ENCODE peak calls at places on chromosomes 11 and 22, in nine cellular contexts. S is esophagus squamous epithelium, W is A673, N is hepatocyte, C is heart left ventricle, G is body of pancreas, M is ovary, K is upper lobe of right lung, L is HCT116. O is an unnamed sample.

GRCh38 chr11:65207918-65208784 is 26.4 kb downstream of the CAPN1 start:
- DNase-seq in S (no peak), W (no peak), N (no peak), C (no peak), G (no peak), M (no peak), K (no peak), L (no peak), O (no peak)

GRCh38 chr11:70265341-70265740 is 5.1 kb upstream of the PPFIA1 start:
- DNase-seq in S (no peak), W (peak), N (no peak), C (no peak), G (no peak), M (no peak), K (no peak), L (no peak), O (no peak)

GRCh38 chr11:126113012-126113411 is 50.3 kb upstream of the CDON start:
- DNase-seq in S (no peak), W (no peak), N (no peak), C (no peak), G (no peak), M (no peak), K (no peak), L (no peak), O (no peak)

GRCh38 chr11:115539844-115540243 is 35.6 kb upstream of the CADM1 start:
- DNase-seq in S (no peak), W (no peak), N (no peak), C (no peak), G (no peak), M (no peak), K (no peak), L (no peak), O (no peak)

GRCh38 chr11:107562647-107563208 is 2.8 kb downstream of the ALKBH8 start:
- DNase-seq in S (no peak), W (peak), N (no peak), C (no peak), G (no peak), M (no peak), K (no peak), L (peak), O (peak)

GRCh38 chr22:50112151-50113118 is 22.6 kb downstream of the MOV10L1 start:
- DNase-seq in S (no peak), W (no peak), N (peak), C (peak), G (no peak), M (no peak), K (no peak), L (no peak), O (peak)

GRCh38 chr22:18983120-18983651 is 47.1 kb upstream of the PRODH start:
- DNase-seq in S (no peak), W (no peak), N (no peak), C (no peak), G (peak), M (no peak), K (peak), L (no peak), O (no peak)

GRCh38 chr11:1368966-1369365 is 20.8 kb upstream of the BRSK2 start:
- DNase-seq in S (no peak), W (no peak), N (no peak), C (no peak), G (no peak), M (no peak), K (no peak), L (no peak), O (no peak)

GRCh38 chr22:25232301-25232700 is 12.9 kb downstream of the CRYBB2 start:
- DNase-seq in S (no peak), W (no peak), N (no peak), C (no peak), G (no peak), M (no peak), K (no peak), L (no peak), O (peak)

GRCh38 chr22:42389137-42389536 is 43.1 kb downstream of the NFAM1 start:
- DNase-seq in S (no peak), W (no peak), N (no peak), C (no peak), G (no peak), M (no peak), K (no peak), L (no peak), O (peak)

GRCh38 chr11:57567512-57568329 is at the start of gene UBE2L6:
- DNase-seq in S (peak), W (peak), N (peak), C (peak), G (peak), M (peak), K (peak), L (no peak), O (no peak)

GRCh38 chr11:78646564-78647185 is 72.0 kb upstream of the NARS2 start:
- DNase-seq in S (no peak), W (peak), N (peak), C (no peak), G (peak), M (peak), K (no peak), L (peak), O (peak)

GRCh38 chr11:64742087-64742939 is 1.6 kb downstream of the RASGRP2 start:
- DNase-seq in S (no peak), W (no peak), N (peak), C (no peak), G (no peak), M (no peak), K (no peak), L (no peak), O (no peak)

GRCh38 chr11:9604134-9604533 is 30.7 kb downstream of the WEE1 start:
- DNase-seq in S (no peak), W (no peak), N (no peak), C (no peak), G (no peak), M (no peak), K (no peak), L (no peak), O (no peak)

GRCh38 chr11:101516546-101516945 is 67.3 kb downstream of the TRPC6 start:
- DNase-seq in S (no peak), W (no peak), N (no peak), C (no peak), G (no peak), M (no peak), K (no peak), L (no peak), O (no peak)

GRCh38 chr11:72138821-72139390 is 3.4 kb downstream of the FOLR3 start:
- DNase-seq in S (no peak), W (no peak), N (no peak), C (no peak), G (no peak), M (no peak), K (no peak), L (no peak), O (no peak)

GRCh38 chr22:17764036-17764435 is 10.2 kb downstream of the BID start:
- DNase-seq in S (no peak), W (no peak), N (no peak), C (no peak), G (no peak), M (no peak), K (no peak), L (no peak), O (no peak)

GRCh38 chr11:123601136-123601535 is 53.3 kb downstream of the SCN3B start:
- DNase-seq in S (no peak), W (peak), N (no peak), C (no peak), G (no peak), M (no peak), K (no peak), L (no peak), O (no peak)

GRCh38 chr11:60912223-60912850 is 1.6 kb upstream of the TMEM109 start:
- DNase-seq in S (no peak), W (no peak), N (no peak), C (no peak), G (no peak), M (no peak), K (no peak), L (no peak), O (no peak)

GRCh38 chr22:38845368-38845740 is 1.5 kb upstream of the NPTXR start:
- DNase-seq in S (no peak), W (no peak), N (no peak), C (no peak), G (no peak), M (no peak), K (no peak), L (no peak), O (no peak)
- H3K27ac ChIP-seq in S (no peak), W (no peak), N (no peak), C (no peak), G (no peak), M (no peak), K (no peak), L (no peak), O (no peak)

DNA sequence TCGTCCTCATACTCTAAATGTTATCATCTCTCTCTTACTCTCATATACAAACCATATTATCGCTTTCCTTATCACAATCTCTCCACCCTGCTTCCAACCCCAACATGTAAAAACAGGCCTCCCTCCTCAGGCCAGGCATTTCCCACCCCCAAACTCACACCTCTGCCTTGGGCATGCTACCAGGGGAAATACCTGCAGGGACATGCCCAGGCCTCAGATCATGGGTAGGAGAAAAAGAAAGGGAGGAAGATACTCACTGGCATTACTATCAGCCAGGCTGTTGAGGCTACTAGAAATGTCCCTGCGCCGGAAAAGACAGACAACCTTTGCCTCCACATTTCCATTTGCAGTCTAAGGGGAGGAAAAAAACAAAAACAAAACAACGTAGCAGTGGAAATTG is 1.8 kb downstream of the MTA2 start:
- DNase-seq in S (no peak), W (no peak), N (no peak), C (no peak), G (no peak), M (no peak), K (no peak), L (no peak), O (peak)
- H3K4me3 ChIP-seq in S (peak), W (peak), N (no peak), C (no peak), G (no peak), M (peak), K (peak), L (peak), O (peak)

GRCh38 chr11:110713469-110713776 is 1.2 kb upstream of the ARHGAP20 start:
- DNase-seq in S (no peak), W (no peak), N (no peak), C (no peak), G (no peak), M (no peak), K (peak), L (no peak), O (no peak)

GRCh38 chr11:110710520-110711381 is 1.5 kb downstream of the ARHGAP20 start:
- DNase-seq in S (no peak), W (peak), N (peak), C (peak), G (peak), M (peak), K (peak), L (no peak), O (no peak)

GRCh38 chr11:110711776-110712642 is at the start of gene ARHGAP20:
- DNase-seq in S (no peak), W (peak), N (peak), C (peak), G (peak), M (peak), K (peak), L (no peak), O (peak)

GRCh38 chr11:110712643-110713468 is 619 bp upstream of the ARHGAP20 start:
- DNase-seq in S (no peak), W (peak), N (peak), C (peak), G (no peak), M (no peak), K (peak), L (no peak), O (peak)

GRCh38 chr11:110711448-110711775 is 825 bp downstream of the ARHGAP20 start:
- DNase-seq in S (no peak), W (no peak), N (no peak), C (no peak), G (no peak), M (no peak), K (no peak), L (no peak), O (no peak)
- H3K27ac ChIP-seq in S (peak), W (peak), N (no peak), C (no peak), G (no peak), M (peak), K (peak), L (no peak), O (no peak)

GRCh38 chr11:59801160-59801706 is 9.3 kb downstream of the MRPL16 start:
- DNase-seq in S (no peak), W (no peak), N (no peak), C (no peak), G (no peak), M (no peak), K (no peak), L (no peak), O (no peak)

GRCh38 chr11:59802639-59803176 is 7.9 kb downstream of the MRPL16 start:
- DNase-seq in S (no peak), W (peak), N (peak), C (no peak), G (peak), M (no peak), K (no peak), L (peak), O (peak)

GRCh38 chr11:59801981-59802638 is 8.5 kb downstream of the MRPL16 start:
- DNase-seq in S (no peak), W (peak), N (no peak), C (peak), G (no peak), M (peak), K (no peak), L (no peak), O (peak)

GRCh38 chr11:59800390-59801037 is 10.1 kb downstream of the MRPL16 start:
- DNase-seq in S (no peak), W (no peak), N (no peak), C (no peak), G (no peak), M (no peak), K (no peak), L (no peak), O (no peak)
- H3K4me3 ChIP-seq in S (no peak), W (no peak), N (no peak), C (no peak), G (no peak), M (no peak), K (no peak), L (no peak), O (no peak)